ENCODE peak calls at places on chromosomes 16 and 17, in nine cellular contexts. One of them, this sample, is unnamed.

GRCh38 chr17:80455784-80456183 is 20.6 kb downstream of the NPTX1 start:
- DNase-seq in GOT3: no peak
- DNase-seq in NCI-H1694 treated with DMSO at 0.1 percent for 48 hours: no peak
- DNase-seq in AG09319: no peak
- DNase-seq in choroid plexus epithelial cell: no peak
- DNase-seq in globus pallidus: no peak
- DNase-seq in T follicular helper cell: no peak
- DNase-seq in stimulated activated CD8-positive, alpha-beta memory T cell treated with anti-CD3 and anti-CD28 coated beads, Interleukin-4, amount 100 ng/mL, for 4 hours: no peak
- DNase-seq in fibroblast of lung: no peak
- DNase-seq in this sample: no peak

GRCh38 chr16:30740364-30741251 is 7.6 kb upstream of the PHKG2 start:
- DNase-seq in stimulated activated CD8-positive, alpha-beta memory T cell treated with anti-CD3 and anti-CD28 coated beads, Interleukin-4, amount 100 ng/mL, for 4 hours: no peak
- DNase-seq in NCI-H1694 treated with DMSO at 0.1 percent for 48 hours: no peak
- DNase-seq in fibroblast of lung: peak; percentile 80
- DNase-seq in globus pallidus: no peak
- DNase-seq in AG09319: peak; percentile 66
- DNase-seq in T follicular helper cell: no peak
- DNase-seq in choroid plexus epithelial cell: peak; percentile 86
- DNase-seq in GOT3: no peak
- DNase-seq in this sample: no peak

GRCh38 chr17:12691173-12691572 is 25.5 kb downstream of the MYOCD start:
- DNase-seq in fibroblast of lung: peak; percentile 9
- DNase-seq in stimulated activated CD8-positive, alpha-beta memory T cell treated with anti-CD3 and anti-CD28 coated beads, Interleukin-4, amount 100 ng/mL, for 4 hours: no peak
- DNase-seq in choroid plexus epithelial cell: peak; percentile 8
- DNase-seq in GOT3: peak; percentile 14
- DNase-seq in globus pallidus: no peak
- DNase-seq in T follicular helper cell: no peak
- DNase-seq in AG09319: peak; percentile 22
- DNase-seq in NCI-H1694 treated with DMSO at 0.1 percent for 48 hours: no peak
- DNase-seq in this sample: no peak

GRCh38 chr16:66536525-66536924 is 13.4 kb downstream of the TK2 start:
- DNase-seq in globus pallidus: no peak
- DNase-seq in GOT3: no peak
- DNase-seq in NCI-H1694 treated with DMSO at 0.1 percent for 48 hours: no peak
- DNase-seq in T follicular helper cell: no peak
- DNase-seq in stimulated activated CD8-positive, alpha-beta memory T cell treated with anti-CD3 and anti-CD28 coated beads, Interleukin-4, amount 100 ng/mL, for 4 hours: no peak
- DNase-seq in fibroblast of lung: no peak
- DNase-seq in choroid plexus epithelial cell: no peak
- DNase-seq in AG09319: no peak
- DNase-seq in this sample: no peak

GRCh38 chr16:85067431-85067830 is 39.8 kb downstream of the KIAA0513 start:
- DNase-seq in choroid plexus epithelial cell: no peak
- DNase-seq in T follicular helper cell: no peak
- DNase-seq in stimulated activated CD8-positive, alpha-beta memory T cell treated with anti-CD3 and anti-CD28 coated beads, Interleukin-4, amount 100 ng/mL, for 4 hours: no peak
- DNase-seq in NCI-H1694 treated with DMSO at 0.1 percent for 48 hours: no peak
- DNase-seq in AG09319: no peak
- DNase-seq in globus pallidus: no peak
- DNase-seq in GOT3: no peak
- DNase-seq in fibroblast of lung: no peak
- DNase-seq in this sample: no peak

GRCh38 chr16:57093845-57094564 is 1.6 kb downstream of the CPNE2 start:
- DNase-seq in T follicular helper cell: no peak
- DNase-seq in GOT3: no peak
- DNase-seq in stimulated activated CD8-positive, alpha-beta memory T cell treated with anti-CD3 and anti-CD28 coated beads, Interleukin-4, amount 100 ng/mL, for 4 hours: no peak
- DNase-seq in NCI-H1694 treated with DMSO at 0.1 percent for 48 hours: no peak
- DNase-seq in globus pallidus: no peak
- DNase-seq in fibroblast of lung: no peak
- DNase-seq in AG09319: no peak
- DNase-seq in choroid plexus epithelial cell: no peak
- DNase-seq in this sample: no peak

GRCh38 chr17:40566027-40566426 is 755 bp upstream of the CCR7 start:
- DNase-seq in AG09319: no peak
- DNase-seq in GOT3: no peak
- DNase-seq in stimulated activated CD8-positive, alpha-beta memory T cell treated with anti-CD3 and anti-CD28 coated beads, Interleukin-4, amount 100 ng/mL, for 4 hours: no peak
- DNase-seq in T follicular helper cell: no peak
- DNase-seq in globus pallidus: no peak
- DNase-seq in choroid plexus epithelial cell: no peak
- DNase-seq in NCI-H1694 treated with DMSO at 0.1 percent for 48 hours: no peak
- DNase-seq in fibroblast of lung: no peak
- DNase-seq in this sample: no peak

GRCh38 chr17:35896011-35896587 is 15.9 kb upstream of the CCL5 start:
- DNase-seq in GOT3: no peak
- DNase-seq in fibroblast of lung: no peak
- DNase-seq in globus pallidus: no peak
- DNase-seq in stimulated activated CD8-positive, alpha-beta memory T cell treated with anti-CD3 and anti-CD28 coated beads, Interleukin-4, amount 100 ng/mL, for 4 hours: no peak
- DNase-seq in T follicular helper cell: no peak
- DNase-seq in NCI-H1694 treated with DMSO at 0.1 percent for 48 hours: no peak
- DNase-seq in AG09319: no peak
- DNase-seq in choroid plexus epithelial cell: peak; percentile 56
- DNase-seq in this sample: no peak

GRCh38 chr16:81710596-81710995 is 68.5 kb upstream of the PLCG2 start:
- DNase-seq in NCI-H1694 treated with DMSO at 0.1 percent for 48 hours: no peak
- DNase-seq in choroid plexus epithelial cell: no peak
- DNase-seq in stimulated activated CD8-positive, alpha-beta memory T cell treated with anti-CD3 and anti-CD28 coated beads, Interleukin-4, amount 100 ng/mL, for 4 hours: no peak
- DNase-seq in T follicular helper cell: no peak
- DNase-seq in globus pallidus: no peak
- DNase-seq in AG09319: no peak
- DNase-seq in fibroblast of lung: no peak
- DNase-seq in GOT3: no peak
- DNase-seq in this sample: no peak

GRCh38 chr17:6755731-6756184 is at the start of gene XAF1:
- DNase-seq in NCI-H1694 treated with DMSO at 0.1 percent for 48 hours: no peak
- DNase-seq in globus pallidus: peak; percentile 32
- DNase-seq in AG09319: peak; percentile 34
- DNase-seq in stimulated activated CD8-positive, alpha-beta memory T cell treated with anti-CD3 and anti-CD28 coated beads, Interleukin-4, amount 100 ng/mL, for 4 hours: peak; percentile 44
- DNase-seq in choroid plexus epithelial cell: peak; percentile 87
- DNase-seq in fibroblast of lung: no peak
- DNase-seq in GOT3: no peak
- DNase-seq in T follicular helper cell: peak; percentile 13
- DNase-seq in this sample: no peak

GRCh38 chr17:72920513-72920912 is 172.0 kb downstream of the SLC39A11 start:
- DNase-seq in T follicular helper cell: no peak
- DNase-seq in AG09319: no peak
- DNase-seq in choroid plexus epithelial cell: no peak
- DNase-seq in stimulated activated CD8-positive, alpha-beta memory T cell treated with anti-CD3 and anti-CD28 coated beads, Interleukin-4, amount 100 ng/mL, for 4 hours: no peak
- DNase-seq in NCI-H1694 treated with DMSO at 0.1 percent for 48 hours: no peak
- DNase-seq in GOT3: no peak
- DNase-seq in globus pallidus: no peak
- DNase-seq in fibroblast of lung: no peak
- DNase-seq in this sample: no peak

GRCh38 chr17:49604314-49604869 is 28.7 kb downstream of the NXPH3 start:
- DNase-seq in stimulated activated CD8-positive, alpha-beta memory T cell treated with anti-CD3 and anti-CD28 coated beads, Interleukin-4, amount 100 ng/mL, for 4 hours: no peak
- DNase-seq in fibroblast of lung: no peak
- DNase-seq in globus pallidus: no peak
- DNase-seq in GOT3: no peak
- DNase-seq in AG09319: no peak
- DNase-seq in T follicular helper cell: no peak
- DNase-seq in NCI-H1694 treated with DMSO at 0.1 percent for 48 hours: no peak
- DNase-seq in choroid plexus epithelial cell: no peak
- DNase-seq in this sample: no peak

GRCh38 chr17:4785311-4786110 is 653 bp downstream of the VMO1 start:
- DNase-seq in choroid plexus epithelial cell: no peak
- DNase-seq in GOT3: no peak
- DNase-seq in T follicular helper cell: no peak
- DNase-seq in stimulated activated CD8-positive, alpha-beta memory T cell treated with anti-CD3 and anti-CD28 coated beads, Interleukin-4, amount 100 ng/mL, for 4 hours: no peak
- DNase-seq in globus pallidus: no peak
- DNase-seq in fibroblast of lung: no peak
- DNase-seq in AG09319: no peak
- DNase-seq in NCI-H1694 treated with DMSO at 0.1 percent for 48 hours: no peak
- DNase-seq in this sample: no peak

GRCh38 chr17:39813631-39814030 is 50.5 kb downstream of the IKZF3 start:
- DNase-seq in GOT3: no peak
- DNase-seq in NCI-H1694 treated with DMSO at 0.1 percent for 48 hours: no peak
- DNase-seq in choroid plexus epithelial cell: no peak
- DNase-seq in stimulated activated CD8-positive, alpha-beta memory T cell treated with anti-CD3 and anti-CD28 coated beads, Interleukin-4, amount 100 ng/mL, for 4 hours: peak; percentile 12
- DNase-seq in fibroblast of lung: no peak
- DNase-seq in T follicular helper cell: peak; percentile 56
- DNase-seq in globus pallidus: no peak
- DNase-seq in AG09319: no peak
- DNase-seq in this sample: no peak

GRCh38 chr17:32192379-32192778 is 50.1 kb downstream of the RHOT1 start:
- DNase-seq in globus pallidus: no peak
- DNase-seq in T follicular helper cell: no peak
- DNase-seq in stimulated activated CD8-positive, alpha-beta memory T cell treated with anti-CD3 and anti-CD28 coated beads, Interleukin-4, amount 100 ng/mL, for 4 hours: no peak
- DNase-seq in choroid plexus epithelial cell: peak; percentile 50
- DNase-seq in NCI-H1694 treated with DMSO at 0.1 percent for 48 hours: no peak
- DNase-seq in fibroblast of lung: peak; percentile 58
- DNase-seq in AG09319: no peak
- DNase-seq in GOT3: no peak
- DNase-seq in this sample: no peak

GRCh38 chr16:79154081-79154480 is 446.5 kb downstream of the MAF start:
- DNase-seq in fibroblast of lung: no peak
- DNase-seq in stimulated activated CD8-positive, alpha-beta memory T cell treated with anti-CD3 and anti-CD28 coated beads, Interleukin-4, amount 100 ng/mL, for 4 hours: no peak
- DNase-seq in choroid plexus epithelial cell: no peak
- DNase-seq in T follicular helper cell: no peak
- DNase-seq in AG09319: no peak
- DNase-seq in globus pallidus: peak; percentile 85
- DNase-seq in GOT3: no peak
- DNase-seq in NCI-H1694 treated with DMSO at 0.1 percent for 48 hours: no peak
- DNase-seq in this sample: no peak

GRCh38 chr17:34609210-34609609 is 29.8 kb downstream of the TMEM132E start:
- DNase-seq in T follicular helper cell: no peak
- DNase-seq in fibroblast of lung: no peak
- DNase-seq in globus pallidus: no peak
- DNase-seq in AG09319: no peak
- DNase-seq in choroid plexus epithelial cell: no peak
- DNase-seq in NCI-H1694 treated with DMSO at 0.1 percent for 48 hours: no peak
- DNase-seq in GOT3: no peak
- DNase-seq in stimulated activated CD8-positive, alpha-beta memory T cell treated with anti-CD3 and anti-CD28 coated beads, Interleukin-4, amount 100 ng/mL, for 4 hours: no peak
- DNase-seq in this sample: peak; percentile 34

GRCh38 chr16:79278506-79278905 is 322.0 kb downstream of the MAF start:
- DNase-seq in AG09319: no peak
- DNase-seq in T follicular helper cell: peak; percentile 36
- DNase-seq in NCI-H1694 treated with DMSO at 0.1 percent for 48 hours: no peak
- DNase-seq in fibroblast of lung: no peak
- DNase-seq in globus pallidus: no peak
- DNase-seq in choroid plexus epithelial cell: no peak
- DNase-seq in GOT3: no peak
- DNase-seq in stimulated activated CD8-positive, alpha-beta memory T cell treated with anti-CD3 and anti-CD28 coated beads, Interleukin-4, amount 100 ng/mL, for 4 hours: peak; percentile 15
- DNase-seq in this sample: no peak

GRCh38 chr16:47925811-47926460 is 229.9 kb downstream of the ABCC12 start:
- DNase-seq in AG09319: no peak
- DNase-seq in NCI-H1694 treated with DMSO at 0.1 percent for 48 hours: no peak
- DNase-seq in T follicular helper cell: no peak
- DNase-seq in choroid plexus epithelial cell: no peak
- DNase-seq in GOT3: no peak
- DNase-seq in fibroblast of lung: peak; percentile 40
- DNase-seq in stimulated activated CD8-positive, alpha-beta memory T cell treated with anti-CD3 and anti-CD28 coated beads, Interleukin-4, amount 100 ng/mL, for 4 hours: no peak
- DNase-seq in globus pallidus: no peak
- DNase-seq in this sample: no peak

GRCh38 chr17:59287452-59287851 is 44.0 kb upstream of the YPEL2 start:
- DNase-seq in AG09319: no peak
- DNase-seq in NCI-H1694 treated with DMSO at 0.1 percent for 48 hours: no peak
- DNase-seq in stimulated activated CD8-positive, alpha-beta memory T cell treated with anti-CD3 and anti-CD28 coated beads, Interleukin-4, amount 100 ng/mL, for 4 hours: no peak
- DNase-seq in globus pallidus: no peak
- DNase-seq in GOT3: no peak
- DNase-seq in T follicular helper cell: no peak
- DNase-seq in fibroblast of lung: peak; percentile 23
- DNase-seq in choroid plexus epithelial cell: peak; percentile 12
- DNase-seq in this sample: no peak

GRCh38 chr16:2163211-2163881 is 7.8 kb downstream of the TRAF7 start:
- DNase-seq in stimulated activated CD8-positive, alpha-beta memory T cell treated with anti-CD3 and anti-CD28 coated beads, Interleukin-4, amount 100 ng/mL, for 4 hours: no peak
- DNase-seq in T follicular helper cell: no peak
- DNase-seq in GOT3: no peak
- DNase-seq in AG09319: no peak
- DNase-seq in fibroblast of lung: peak; percentile 24
- DNase-seq in NCI-H1694 treated with DMSO at 0.1 percent for 48 hours: no peak
- DNase-seq in globus pallidus: no peak
- DNase-seq in choroid plexus epithelial cell: no peak
- DNase-seq in this sample: no peak

GRCh38 chr16:51845586-51845985 is 694.5 kb upstream of the SALL1 start:
- DNase-seq in choroid plexus epithelial cell: no peak
- DNase-seq in T follicular helper cell: no peak
- DNase-seq in AG09319: no peak
- DNase-seq in globus pallidus: no peak
- DNase-seq in GOT3: no peak
- DNase-seq in fibroblast of lung: no peak
- DNase-seq in NCI-H1694 treated with DMSO at 0.1 percent for 48 hours: no peak
- DNase-seq in stimulated activated CD8-positive, alpha-beta memory T cell treated with anti-CD3 and anti-CD28 coated beads, Interleukin-4, amount 100 ng/mL, for 4 hours: no peak
- DNase-seq in this sample: no peak

GRCh38 chr17:63601439-63602371 is 1.0 kb downstream of the TACO1 start:
- DNase-seq in globus pallidus: no peak
- DNase-seq in GOT3: no peak
- DNase-seq in T follicular helper cell: no peak
- DNase-seq in stimulated activated CD8-positive, alpha-beta memory T cell treated with anti-CD3 and anti-CD28 coated beads, Interleukin-4, amount 100 ng/mL, for 4 hours: no peak
- DNase-seq in choroid plexus epithelial cell: peak; percentile 29
- DNase-seq in fibroblast of lung: peak; percentile 29
- DNase-seq in NCI-H1694 treated with DMSO at 0.1 percent for 48 hours: no peak
- DNase-seq in AG09319: no peak
- DNase-seq in this sample: peak; percentile 80

GRCh38 chr16:66717776-66718175 is 21.2 kb upstream of the CMTM4 start:
- DNase-seq in AG09319: no peak
- DNase-seq in globus pallidus: no peak
- DNase-seq in T follicular helper cell: no peak
- DNase-seq in fibroblast of lung: no peak
- DNase-seq in choroid plexus epithelial cell: no peak
- DNase-seq in NCI-H1694 treated with DMSO at 0.1 percent for 48 hours: no peak
- DNase-seq in stimulated activated CD8-positive, alpha-beta memory T cell treated with anti-CD3 and anti-CD28 coated beads, Interleukin-4, amount 100 ng/mL, for 4 hours: no peak
- DNase-seq in GOT3: no peak
- DNase-seq in this sample: no peak

GRCh38 chr17:4997302-4998026 is at the start of the genes INCA1 and KIF1C:
- DNase-seq in stimulated activated CD8-positive, alpha-beta memory T cell treated with anti-CD3 and anti-CD28 coated beads, Interleukin-4, amount 100 ng/mL, for 4 hours: peak; percentile 77
- DNase-seq in T follicular helper cell: peak; percentile 86
- DNase-seq in globus pallidus: peak; percentile 93
- DNase-seq in choroid plexus epithelial cell: peak; percentile 88
- DNase-seq in GOT3: peak; percentile 73
- DNase-seq in fibroblast of lung: peak; percentile 85
- DNase-seq in NCI-H1694 treated with DMSO at 0.1 percent for 48 hours: peak; percentile 83
- DNase-seq in AG09319: peak; percentile 65
- DNase-seq in this sample: no peak

GRCh38 chr16:12775689-12776236 is 27.9 kb downstream of the CPPED1 start:
- DNase-seq in fibroblast of lung: no peak
- DNase-seq in NCI-H1694 treated with DMSO at 0.1 percent for 48 hours: no peak
- DNase-seq in stimulated activated CD8-positive, alpha-beta memory T cell treated with anti-CD3 and anti-CD28 coated beads, Interleukin-4, amount 100 ng/mL, for 4 hours: no peak
- DNase-seq in T follicular helper cell: no peak
- DNase-seq in AG09319: no peak
- DNase-seq in choroid plexus epithelial cell: no peak
- DNase-seq in GOT3: no peak
- DNase-seq in globus pallidus: no peak
- DNase-seq in this sample: peak; percentile 1

GRCh38 chr16:27642753-27643152 is 92.8 kb downstream of the KATNIP start:
- DNase-seq in T follicular helper cell: no peak
- DNase-seq in fibroblast of lung: peak; percentile 20
- DNase-seq in AG09319: no peak
- DNase-seq in NCI-H1694 treated with DMSO at 0.1 percent for 48 hours: peak; percentile 32
- DNase-seq in stimulated activated CD8-positive, alpha-beta memory T cell treated with anti-CD3 and anti-CD28 coated beads, Interleukin-4, amount 100 ng/mL, for 4 hours: no peak
- DNase-seq in choroid plexus epithelial cell: peak; percentile 61
- DNase-seq in globus pallidus: no peak
- DNase-seq in GOT3: no peak
- DNase-seq in this sample: peak; percentile 10

GRCh38 chr16:80894091-80894490 is 89.7 kb upstream of the CDYL2 start:
- DNase-seq in fibroblast of lung: peak; percentile 33
- DNase-seq in NCI-H1694 treated with DMSO at 0.1 percent for 48 hours: no peak
- DNase-seq in stimulated activated CD8-positive, alpha-beta memory T cell treated with anti-CD3 and anti-CD28 coated beads, Interleukin-4, amount 100 ng/mL, for 4 hours: no peak
- DNase-seq in GOT3: no peak
- DNase-seq in globus pallidus: no peak
- DNase-seq in choroid plexus epithelial cell: peak; percentile 55
- DNase-seq in T follicular helper cell: no peak
- DNase-seq in AG09319: no peak
- DNase-seq in this sample: no peak

GRCh38 chr17:79871131-79871530 is 31.9 kb upstream of the CBX4 start:
- DNase-seq in choroid plexus epithelial cell: no peak
- DNase-seq in AG09319: no peak
- DNase-seq in GOT3: no peak
- DNase-seq in fibroblast of lung: no peak
- DNase-seq in stimulated activated CD8-positive, alpha-beta memory T cell treated with anti-CD3 and anti-CD28 coated beads, Interleukin-4, amount 100 ng/mL, for 4 hours: no peak
- DNase-seq in T follicular helper cell: no peak
- DNase-seq in globus pallidus: no peak
- DNase-seq in NCI-H1694 treated with DMSO at 0.1 percent for 48 hours: no peak
- DNase-seq in this sample: no peak

GRCh38 chr17:13600475-13601316 is 1.0 kb downstream of the HS3ST3A1 start:
- DNase-seq in stimulated activated CD8-positive, alpha-beta memory T cell treated with anti-CD3 and anti-CD28 coated beads, Interleukin-4, amount 100 ng/mL, for 4 hours: no peak
- DNase-seq in AG09319: no peak
- DNase-seq in GOT3: peak; percentile 13
- DNase-seq in T follicular helper cell: no peak
- DNase-seq in fibroblast of lung: peak; percentile 25
- DNase-seq in globus pallidus: no peak
- DNase-seq in choroid plexus epithelial cell: no peak
- DNase-seq in NCI-H1694 treated with DMSO at 0.1 percent for 48 hours: no peak
- DNase-seq in this sample: no peak

This sample was measured in NCI-H524 treated with DMSO at 0.1 percent for 48 hours.